ENCODE peak calls at places on chromosomes 3 and 15, in six cellular contexts. B, F, A, P, D and K are unnamed samples.

GRCh38 chr3:65827076-65827475 is 211.6 kb downstream of the MAGI1 start:
- DNase-seq in F (no peak), P (no peak), D (no peak), A (no peak), B (no peak), K (no peak)

GRCh38 chr3:186060222-186060621 is 48.7 kb downstream of the ETV5 start:
- DNase-seq in A (no peak), D (no peak), P (no peak), F (no peak), B (no peak), K (no peak)

GRCh38 chr3:16338124-16338523 is 73.1 kb downstream of the OXNAD1 start:
- DNase-seq in F (no peak), P (peak; percentile 90), A (no peak), D (no peak), B (no peak), K (no peak)

GRCh38 chr3:120850326-120851295 is 57.4 kb upstream of the STXBP5L start:
- DNase-seq in A (no peak), P (no peak), F (no peak), D (no peak), B (no peak), K (no peak)

GRCh38 chr15:39127925-39128617 is 452.8 kb upstream of the THBS1 start:
- DNase-seq in B (peak; percentile 97), F (no peak), P (no peak), D (peak; percentile 58), A (peak; percentile 97), K (no peak)

GRCh38 chr15:68349173-68349572 is 71.6 kb downstream of the FEM1B start:
- DNase-seq in F (no peak), D (no peak), B (no peak), P (no peak), A (no peak), K (no peak)

GRCh38 chr3:44960387-44961026 is 15.5 kb downstream of the ZDHHC3 start:
- DNase-seq in B (peak; percentile 50), A (no peak), P (no peak), D (no peak), F (no peak), K (no peak)

GRCh38 chr3:185210621-185211157 is 43.2 kb downstream of the EHHADH start:
- DNase-seq in F (no peak), P (no peak), A (no peak), D (no peak), B (no peak), K (no peak)

GRCh38 chr3:103083848-103084631 is 649.2 kb downstream of the ZPLD1 start:
- DNase-seq in P (no peak), B (no peak), D (no peak), A (no peak), F (no peak), K (no peak)

GRCh38 chr3:134527037-134527436 is 41.2 kb downstream of the CEP63 start:
- DNase-seq in F (no peak), P (peak; percentile 75), A (no peak), D (peak; percentile 38), B (peak; percentile 18), K (no peak)

GRCh38 chr15:62474771-62475124 is 309.7 kb upstream of the C2CD4B start:
- DNase-seq in B (peak; percentile 34), F (no peak), A (no peak), D (no peak), P (no peak), K (no peak)

GRCh38 chr3:31486865-31487533 is 45.7 kb upstream of the STT3B start:
- DNase-seq in A (no peak), F (peak; percentile 62), P (no peak), B (no peak), D (no peak), K (no peak)

GRCh38 chr3:74614133-74614967 is at the start of gene CNTN3:
- DNase-seq in D (no peak), F (no peak), B (peak; percentile 49), A (no peak), P (peak; percentile 72), K (peak; percentile 45)

GRCh38 chr3:13827256-13827655 is 52.6 kb downstream of the WNT7A start:
- DNase-seq in A (no peak), P (peak; percentile 20), F (no peak), D (no peak), B (no peak), K (no peak)

GRCh38 chr3:177197934-177198484 is 727 bp upstream of the TBL1XR1 start:
- DNase-seq in A (no peak), B (no peak), P (no peak), F (no peak), D (no peak), K (no peak)

GRCh38 chr15:38687340-38687739 is 122.7 kb upstream of the RASGRP1 start:
- DNase-seq in D (no peak), A (no peak), P (no peak), F (no peak), B (peak; percentile 44), K (no peak)

GRCh38 chr15:81049835-81050234 is 49.1 kb downstream of the TLNRD1 start:
- DNase-seq in A (no peak), B (no peak), P (no peak), D (no peak), F (peak; percentile 39), K (no peak)

GRCh38 chr15:98039596-98039995 is 79.1 kb downstream of the ARRDC4 start:
- DNase-seq in D (no peak), P (no peak), A (no peak), F (no peak), B (no peak), K (no peak)

GRCh38 chr3:5051772-5052171 is 70.3 kb upstream of the ARL8B start:
- DNase-seq in F (no peak), A (no peak), D (no peak), B (no peak), P (no peak), K (no peak)

GRCh38 chr3:186932281-186933181 is 2.2 kb downstream of the ST6GAL1 start:
- DNase-seq in A (no peak), F (no peak), P (no peak), D (no peak), B (no peak), K (no peak)

GRCh38 chr15:96304839-96305238 is 25.7 kb upstream of the NR2F2 start:
- DNase-seq in F (no peak), B (no peak), A (no peak), P (no peak), D (no peak), K (no peak)

GRCh38 chr3:40505599-40506462 is at the start of gene ZNF620:
- DNase-seq in D (peak; percentile 87), P (peak; percentile 86), B (peak; percentile 54), A (no peak), F (peak; percentile 92), K (peak; percentile 85)

GRCh38 chr3:163391407-163392181 is 1686.7 kb downstream of the SI start:
- DNase-seq in A (no peak), D (no peak), B (no peak), P (no peak), F (no peak), K (no peak)

GRCh38 chr15:77168616-77169015 is 97.7 kb upstream of the TSPAN3 start:
- DNase-seq in D (no peak), A (no peak), F (no peak), B (peak; percentile 31), P (no peak), K (no peak)

GRCh38 chr15:82103500-82103899 is 57.7 kb upstream of the MEX3B start:
- DNase-seq in P (no peak), B (no peak), F (no peak), D (no peak), A (no peak), K (no peak)

GRCh38 chr15:33393552-33393951 is 82.8 kb downstream of the RYR3 start:
- DNase-seq in B (no peak), F (peak; percentile 55), A (no peak), D (no peak), P (no peak), K (no peak)

GRCh38 chr3:36312351-36312750 is 68.0 kb upstream of the STAC start:
- DNase-seq in D (peak; percentile 4), F (no peak), A (no peak), B (no peak), P (no peak), K (no peak)

GRCh38 chr3:28935141-28935540 is 345.7 kb upstream of the RBMS3 start:
- DNase-seq in A (no peak), F (no peak), B (no peak), D (no peak), P (no peak), K (no peak)

GRCh38 chr3:127220497-127220896 is 27.6 kb downstream of the PRR23E start:
- DNase-seq in F (peak; percentile 57), P (no peak), D (no peak), A (no peak), B (no peak), K (no peak)

GRCh38 chr3:13161021-13161759 is 88.0 kb upstream of the IQSEC1 start:
- DNase-seq in B (no peak), P (no peak), A (no peak), D (no peak), F (no peak), K (no peak)

DNA sequence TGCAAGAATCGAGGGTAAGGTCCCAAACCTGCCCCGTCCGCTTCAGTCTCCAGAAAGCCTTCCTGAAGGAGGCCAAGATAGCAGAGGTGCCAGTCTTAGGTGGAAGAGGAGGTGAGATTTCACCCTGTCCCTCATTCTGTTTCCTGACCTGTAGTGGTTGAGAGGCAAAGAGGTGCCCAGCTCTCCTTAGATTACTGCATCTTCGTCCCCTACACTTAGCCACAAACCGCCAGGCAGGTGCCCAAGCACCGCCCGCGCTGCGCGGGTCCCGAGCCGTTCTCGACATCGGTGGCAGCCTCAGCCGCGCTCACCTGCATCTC is 23.8 kb upstream of the POLG start:
- DNase-seq in B (no peak), A (no peak), D (no peak), P (no peak), F (no peak), K (no peak)
- TF ChIP-seq CTCF in B (no peak), A (no peak), D (no peak), P (no peak), F (no peak), K (no peak)

GRCh38 chr3:155326901-155327300 is 33.4 kb upstream of the STRIT1 start:
- DNase-seq in B (no peak), P (no peak), D (no peak), A (no peak), F (no peak), K (no peak)

GRCh38 chr3:155323063-155323666 is 29.7 kb upstream of the STRIT1 start:
- DNase-seq in F (no peak), D (peak; percentile 71), B (peak; percentile 89), A (peak; percentile 66), P (no peak), K (peak; percentile 13)

GRCh38 chr3:155327430-155327829 is 33.9 kb upstream of the STRIT1 start:
- DNase-seq in B (no peak), P (no peak), D (no peak), A (no peak), F (no peak), K (no peak)

GRCh38 chr3:155326249-155326648 is 32.8 kb upstream of the STRIT1 start:
- DNase-seq in B (no peak), A (no peak), F (no peak), D (no peak), P (no peak), K (no peak)

GRCh38 chr3:155325263-155325835 is 31.9 kb upstream of the STRIT1 start:
- DNase-seq in B (no peak), F (no peak), P (no peak), D (no peak), A (no peak), K (no peak)
- TF ChIP-seq CTCF in B (peak; percentile 8), F (peak; percentile 8), P (no peak), D (no peak), A (peak; percentile 26), K (no peak)

GRCh38 chr15:57743424-57743823 is 36.9 kb downstream of the POLR2M start:
- DNase-seq in B (no peak), A (no peak), D (peak; percentile 16), P (no peak), F (no peak), K (no peak)
- TF ChIP-seq CTCF in B (no peak), A (peak; percentile 39), D (no peak), P (no peak), F (no peak), K (no peak)

GRCh38 chr15:64740361-64741170 is 34.8 kb downstream of the RBPMS2 start:
- DNase-seq in P (no peak), B (peak; percentile 77), A (no peak), F (no peak), D (peak; percentile 32), K (no peak)
- TF ChIP-seq CTCF in P (no peak), B (peak; percentile 54), A (peak; percentile 31), F (peak; percentile 46), D (no peak), K (no peak)